ENCODE peak calls at places on chromosome 20, in seven cellular contexts. One of them, this sample, is unnamed.

GRCh38 chr20:9235518-9235917 is 166.6 kb downstream of the PLCB4 start:
- ATAC-seq in naive thymus-derived CD4-positive, alpha-beta T cell: no peak
- ATAC-seq in activated CD8-positive, alpha-beta memory T cell treated with anti-CD3 and anti-CD28 coated beads, Interleukin-2, amount 10 ng/mL, durations not matched to agents 7 days and 5 days: no peak
- ATAC-seq in T-cell: no peak
- ATAC-seq in heart right ventricle: no peak
- ATAC-seq in stimulated activated effector memory CD8-positive, alpha-beta T cell treated with anti-CD3 and anti-CD28 coated beads, Interleukin-12 subunit alpha, Interleukin-12 subunit beta, amount 100 ng/mL, for 72 hours: no peak
- ATAC-seq in SK-N-SH treated with all-trans-retinoic acid at 6 μM for 48 hours: peak; percentile 95
- ATAC-seq in this sample: no peak

GRCh38 chr20:3651204-3651970 is 11.8 kb downstream of the GFRA4 start:
- ATAC-seq in naive thymus-derived CD4-positive, alpha-beta T cell: no peak
- ATAC-seq in activated CD8-positive, alpha-beta memory T cell treated with anti-CD3 and anti-CD28 coated beads, Interleukin-2, amount 10 ng/mL, durations not matched to agents 7 days and 5 days: no peak
- ATAC-seq in T-cell: no peak
- ATAC-seq in heart right ventricle: no peak
- ATAC-seq in stimulated activated effector memory CD8-positive, alpha-beta T cell treated with anti-CD3 and anti-CD28 coated beads, Interleukin-12 subunit alpha, Interleukin-12 subunit beta, amount 100 ng/mL, for 72 hours: no peak
- ATAC-seq in SK-N-SH treated with all-trans-retinoic acid at 6 μM for 48 hours: no peak
- ATAC-seq in this sample: no peak

GRCh38 chr20:15835811-15836210 is 737.4 kb downstream of the KIF16B start:
- ATAC-seq in naive thymus-derived CD4-positive, alpha-beta T cell: no peak
- ATAC-seq in activated CD8-positive, alpha-beta memory T cell treated with anti-CD3 and anti-CD28 coated beads, Interleukin-2, amount 10 ng/mL, durations not matched to agents 7 days and 5 days: no peak
- ATAC-seq in T-cell: no peak
- ATAC-seq in heart right ventricle: no peak
- ATAC-seq in stimulated activated effector memory CD8-positive, alpha-beta T cell treated with anti-CD3 and anti-CD28 coated beads, Interleukin-12 subunit alpha, Interleukin-12 subunit beta, amount 100 ng/mL, for 72 hours: no peak
- ATAC-seq in SK-N-SH treated with all-trans-retinoic acid at 6 μM for 48 hours: no peak
- ATAC-seq in this sample: no peak

GRCh38 chr20:48823960-48824497 is 3.8 kb downstream of the PREX1 start:
- ATAC-seq in naive thymus-derived CD4-positive, alpha-beta T cell: peak; percentile 47
- ATAC-seq in activated CD8-positive, alpha-beta memory T cell treated with anti-CD3 and anti-CD28 coated beads, Interleukin-2, amount 10 ng/mL, durations not matched to agents 7 days and 5 days: peak; percentile 65
- ATAC-seq in T-cell: no peak
- ATAC-seq in heart right ventricle: no peak
- ATAC-seq in stimulated activated effector memory CD8-positive, alpha-beta T cell treated with anti-CD3 and anti-CD28 coated beads, Interleukin-12 subunit alpha, Interleukin-12 subunit beta, amount 100 ng/mL, for 72 hours: peak; percentile 90
- ATAC-seq in SK-N-SH treated with all-trans-retinoic acid at 6 μM for 48 hours: no peak
- ATAC-seq in this sample: peak; percentile 79

GRCh38 chr20:41133709-41134361 is 3.5 kb upstream of the PLCG1 start:
- ATAC-seq in naive thymus-derived CD4-positive, alpha-beta T cell: no peak
- ATAC-seq in activated CD8-positive, alpha-beta memory T cell treated with anti-CD3 and anti-CD28 coated beads, Interleukin-2, amount 10 ng/mL, durations not matched to agents 7 days and 5 days: no peak
- ATAC-seq in T-cell: peak; percentile 21
- ATAC-seq in heart right ventricle: no peak
- ATAC-seq in stimulated activated effector memory CD8-positive, alpha-beta T cell treated with anti-CD3 and anti-CD28 coated beads, Interleukin-12 subunit alpha, Interleukin-12 subunit beta, amount 100 ng/mL, for 72 hours: peak; percentile 22
- ATAC-seq in SK-N-SH treated with all-trans-retinoic acid at 6 μM for 48 hours: no peak
- ATAC-seq in this sample: peak; percentile 51

GRCh38 chr20:43508604-43509040 is 1.1 kb downstream of the L3MBTL1 start:
- ATAC-seq in naive thymus-derived CD4-positive, alpha-beta T cell: no peak
- ATAC-seq in activated CD8-positive, alpha-beta memory T cell treated with anti-CD3 and anti-CD28 coated beads, Interleukin-2, amount 10 ng/mL, durations not matched to agents 7 days and 5 days: no peak
- ATAC-seq in T-cell: no peak
- ATAC-seq in heart right ventricle: no peak
- ATAC-seq in stimulated activated effector memory CD8-positive, alpha-beta T cell treated with anti-CD3 and anti-CD28 coated beads, Interleukin-12 subunit alpha, Interleukin-12 subunit beta, amount 100 ng/mL, for 72 hours: no peak
- ATAC-seq in SK-N-SH treated with all-trans-retinoic acid at 6 μM for 48 hours: no peak
- ATAC-seq in this sample: no peak

GRCh38 chr20:44280387-44280786 is 30.6 kb downstream of the FITM2 start:
- ATAC-seq in naive thymus-derived CD4-positive, alpha-beta T cell: no peak
- ATAC-seq in activated CD8-positive, alpha-beta memory T cell treated with anti-CD3 and anti-CD28 coated beads, Interleukin-2, amount 10 ng/mL, durations not matched to agents 7 days and 5 days: no peak
- ATAC-seq in T-cell: no peak
- ATAC-seq in heart right ventricle: no peak
- ATAC-seq in stimulated activated effector memory CD8-positive, alpha-beta T cell treated with anti-CD3 and anti-CD28 coated beads, Interleukin-12 subunit alpha, Interleukin-12 subunit beta, amount 100 ng/mL, for 72 hours: no peak
- ATAC-seq in SK-N-SH treated with all-trans-retinoic acid at 6 μM for 48 hours: no peak
- ATAC-seq in this sample: no peak

GRCh38 chr20:34891166-34892062 is 15.0 kb downstream of the ACSS2 start:
- ATAC-seq in naive thymus-derived CD4-positive, alpha-beta T cell: peak; percentile 89
- ATAC-seq in activated CD8-positive, alpha-beta memory T cell treated with anti-CD3 and anti-CD28 coated beads, Interleukin-2, amount 10 ng/mL, durations not matched to agents 7 days and 5 days: peak; percentile 82
- ATAC-seq in T-cell: peak; percentile 87
- ATAC-seq in heart right ventricle: no peak
- ATAC-seq in stimulated activated effector memory CD8-positive, alpha-beta T cell treated with anti-CD3 and anti-CD28 coated beads, Interleukin-12 subunit alpha, Interleukin-12 subunit beta, amount 100 ng/mL, for 72 hours: peak; percentile 95
- ATAC-seq in SK-N-SH treated with all-trans-retinoic acid at 6 μM for 48 hours: no peak
- ATAC-seq in this sample: peak; percentile 96

GRCh38 chr20:36623444-36623843 is 17.9 kb downstream of the RAB5IF start:
- ATAC-seq in naive thymus-derived CD4-positive, alpha-beta T cell: no peak
- ATAC-seq in activated CD8-positive, alpha-beta memory T cell treated with anti-CD3 and anti-CD28 coated beads, Interleukin-2, amount 10 ng/mL, durations not matched to agents 7 days and 5 days: no peak
- ATAC-seq in T-cell: no peak
- ATAC-seq in heart right ventricle: no peak
- ATAC-seq in stimulated activated effector memory CD8-positive, alpha-beta T cell treated with anti-CD3 and anti-CD28 coated beads, Interleukin-12 subunit alpha, Interleukin-12 subunit beta, amount 100 ng/mL, for 72 hours: no peak
- ATAC-seq in SK-N-SH treated with all-trans-retinoic acid at 6 μM for 48 hours: no peak
- ATAC-seq in this sample: no peak

GRCh38 chr20:9838035-9838377 is 870 bp downstream of the PAK5 start:
- ATAC-seq in naive thymus-derived CD4-positive, alpha-beta T cell: no peak
- ATAC-seq in activated CD8-positive, alpha-beta memory T cell treated with anti-CD3 and anti-CD28 coated beads, Interleukin-2, amount 10 ng/mL, durations not matched to agents 7 days and 5 days: no peak
- ATAC-seq in T-cell: no peak
- ATAC-seq in heart right ventricle: no peak
- ATAC-seq in stimulated activated effector memory CD8-positive, alpha-beta T cell treated with anti-CD3 and anti-CD28 coated beads, Interleukin-12 subunit alpha, Interleukin-12 subunit beta, amount 100 ng/mL, for 72 hours: no peak
- ATAC-seq in SK-N-SH treated with all-trans-retinoic acid at 6 μM for 48 hours: peak; percentile 25
- ATAC-seq in this sample: no peak

GRCh38 chr20:17557675-17558006 is 12.2 kb upstream of the DSTN start:
- ATAC-seq in naive thymus-derived CD4-positive, alpha-beta T cell: no peak
- ATAC-seq in activated CD8-positive, alpha-beta memory T cell treated with anti-CD3 and anti-CD28 coated beads, Interleukin-2, amount 10 ng/mL, durations not matched to agents 7 days and 5 days: no peak
- ATAC-seq in T-cell: no peak
- ATAC-seq in heart right ventricle: peak; percentile 45
- ATAC-seq in stimulated activated effector memory CD8-positive, alpha-beta T cell treated with anti-CD3 and anti-CD28 coated beads, Interleukin-12 subunit alpha, Interleukin-12 subunit beta, amount 100 ng/mL, for 72 hours: no peak
- ATAC-seq in SK-N-SH treated with all-trans-retinoic acid at 6 μM for 48 hours: peak; percentile 64
- ATAC-seq in this sample: no peak